ENCODE peak calls at places on chromosome 11, in five cellular contexts. Y is uterus, R is SK-N-SH, L is adipocyte, V is breast epithelium. A is an unnamed sample.
A peak's percentile ranks its signal among the peaks of the same experiment; 100 is the strongest.

GRCh38 chr11:119616586-119617342 is 112.2 kb downstream of the NECTIN1 start:
- DNase-seq in Y (no peak), R (no peak), L (no peak), V (no peak), A (no peak)

GRCh38 chr11:14672635-14673034 is 29.0 kb downstream of the PDE3B start:
- DNase-seq in Y (no peak), R (no peak), L (peak; percentile 11), V (no peak), A (no peak)

GRCh38 chr11:27328602-27329001 is 34.4 kb downstream of the CCDC34 start:
- DNase-seq in Y (no peak), R (no peak), L (no peak), V (peak; percentile 74), A (no peak)

GRCh38 chr11:41116970-41117369 is 342.5 kb downstream of the LRRC4C start:
- DNase-seq in Y (no peak), R (no peak), L (no peak), V (no peak), A (no peak)

GRCh38 chr11:35912883-35913614 is 30.8 kb upstream of the LDLRAD3 start:
- DNase-seq in Y (no peak), R (no peak), L (no peak), V (no peak), A (no peak)

GRCh38 chr11:130439876-130440275 is 8.6 kb upstream of the ADAMTS15 start:
- DNase-seq in Y (no peak), R (no peak), L (no peak), V (no peak), A (no peak)

GRCh38 chr11:10134975-10135481 is 159.0 kb downstream of the SBF2 start:
- DNase-seq in Y (no peak), R (no peak), L (no peak), V (no peak), A (no peak)

GRCh38 chr11:91859666-91860065 is 365.0 kb upstream of the FAT3 start:
- DNase-seq in Y (no peak), R (peak; percentile 32), L (no peak), V (no peak), A (peak; percentile 35)

GRCh38 chr11:125922156-125922555 is 17.8 kb downstream of the DDX25 start:
- DNase-seq in Y (no peak), R (no peak), L (no peak), V (no peak), A (no peak)

GRCh38 chr11:75031224-75031753 is 42.6 kb downstream of the NEU3 start:
- DNase-seq in Y (no peak), R (no peak), L (peak; percentile 43), V (no peak), A (no peak)

GRCh38 chr11:134032501-134033091 is 36.3 kb upstream of the JAM3 start:
- DNase-seq in Y (peak; percentile 48), R (no peak), L (no peak), V (no peak), A (no peak)

GRCh38 chr11:118227865-118228785 is 3.3 kb upstream of the JAML start:
- DNase-seq in Y (no peak), R (no peak), L (no peak), V (no peak), A (no peak)

GRCh38 chr11:20102393-20102792 is 57.9 kb downstream of the DBX1 start:
- DNase-seq in Y (no peak), R (no peak), L (no peak), V (no peak), A (no peak)

DNA sequence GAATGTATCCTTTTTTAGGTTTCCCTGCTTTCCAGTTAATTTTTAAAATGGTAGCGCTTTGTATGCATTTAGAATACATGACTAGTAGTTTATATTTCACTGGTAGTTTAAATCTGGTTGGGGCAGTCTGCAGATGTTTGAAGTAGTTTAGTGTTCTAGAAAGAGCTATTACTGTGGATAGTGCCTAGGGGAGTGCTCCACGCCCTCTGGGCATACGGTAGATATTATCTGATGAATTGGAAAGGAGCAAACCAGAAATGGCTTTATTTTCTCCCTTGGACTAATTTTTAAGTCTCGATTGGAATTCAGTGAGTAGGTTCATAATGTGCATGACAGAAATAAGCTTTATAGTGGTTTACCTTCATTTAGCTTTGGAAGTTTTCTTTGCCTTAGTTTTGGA is 86.4 kb upstream of the BIRC3 start:
- DNase-seq in Y (no peak), R (no peak), L (no peak), V (no peak), A (no peak)
- H3K36me3 ChIP-seq in Y (no peaks in the 10 kb centered on the region), R (peaks cover 55% of the 10 kb centered on the region), L (peaks cover 63% of the 10 kb centered on the region), V (no peaks in the 10 kb centered on the region), A (peaks cover 49% of the 10 kb centered on the region)

GRCh38 chr11:115503083-115503885 is 931 bp downstream of the CADM1 start:
- DNase-seq in Y (peak; percentile 47), R (peak; percentile 74), L (peak; percentile 51), V (peak; percentile 48), A (peak; percentile 72)

GRCh38 chr11:115503886-115504278 is 333 bp downstream of the CADM1 start:
- DNase-seq in Y (no peak), R (peak; percentile 64), L (no peak), V (no peak), A (no peak)

GRCh38 chr11:115501895-115502589 is 2.2 kb downstream of the CADM1 start:
- DNase-seq in Y (no peak), R (peak; percentile 42), L (no peak), V (no peak), A (no peak)

GRCh38 chr11:115501504-115501894 is 2.7 kb downstream of the CADM1 start:
- DNase-seq in Y (no peak), R (no peak), L (no peak), V (no peak), A (no peak)

GRCh38 chr11:115502636-115503082 is 1.6 kb downstream of the CADM1 start:
- DNase-seq in Y (peak; percentile 14), R (no peak), L (no peak), V (no peak), A (no peak)
- H3K27me3 ChIP-seq in Y (no peaks in the 10 kb centered on the region), R (peaks cover 12% of the 10 kb centered on the region), L (peaks cover 64% of the 10 kb centered on the region), V (peaks cover 4% of the 10 kb centered on the region), A (peaks cover 1% of the 10 kb centered on the region)

GRCh38 chr11:76785513-76785912 is 2.4 kb downstream of the TSKU start:
- DNase-seq in Y (no peak), R (no peak), L (no peak), V (no peak), A (no peak)
- H3K4me3 ChIP-seq in Y (peak overlapping the region; percentile 96), R (no peak overlapping the region), L (peak overlapping the region; percentile 94), V (peak overlapping the region; percentile 90), A (no peak overlapping the region)

GRCh38 chr11:44828296-44828695 is 101.5 kb downstream of the TSPAN18 start:
- DNase-seq in Y (no peak), R (no peak), L (no peak), V (no peak), A (no peak)

GRCh38 chr11:44829838-44830237 is 103.1 kb downstream of the TSPAN18 start:
- DNase-seq in Y (no peak), R (no peak), L (no peak), V (no peak), A (no peak)

GRCh38 chr11:44825058-44825795 is 98.5 kb downstream of the TSPAN18 start:
- DNase-seq in Y (no peak), R (no peak), L (no peak), V (no peak), A (no peak)

GRCh38 chr11:44823920-44824704 is 97.3 kb downstream of the TSPAN18 start:
- DNase-seq in Y (no peak), R (no peak), L (no peak), V (no peak), A (no peak)

GRCh38 chr11:44826922-44827643 is 100.3 kb downstream of the TSPAN18 start:
- DNase-seq in Y (no peak), R (no peak), L (no peak), V (no peak), A (no peak)
- H3K36me3 ChIP-seq in Y (no peaks in the 10 kb centered on the region), R (no peaks in the 10 kb centered on the region), L (no peaks in the 10 kb centered on the region), V (no peaks in the 10 kb centered on the region), A (no peaks in the 10 kb centered on the region)

GRCh38 chr11:434496-434895 is 7.3 kb downstream of the ANO9 start:
- DNase-seq in Y (no peak), R (peak; percentile 33), L (no peak), V (no peak), A (no peak)
- H3K27me3 ChIP-seq in Y (no peaks in the 10 kb centered on the region), R (peaks cover 12% of the 10 kb centered on the region), L (peaks cover 36% of the 10 kb centered on the region), V (no peaks in the 10 kb centered on the region), A (no peaks in the 10 kb centered on the region)

GRCh38 chr11:96335389-96335788 is 7.6 kb downstream of the MAML2 start:
- DNase-seq in Y (no peak), R (no peak), L (no peak), V (no peak), A (no peak)
- H3K4me3 ChIP-seq in Y (no peak overlapping the region), R (no peak overlapping the region), L (no peak overlapping the region), V (no peak overlapping the region), A (no peak overlapping the region)

GRCh38 chr11:109140857-109141515 is 281.0 kb upstream of the C11orf87 start:
- DNase-seq in Y (no peak), R (no peak), L (no peak), V (no peak), A (no peak)
- H3K36me3 ChIP-seq in Y (no peaks in the 10 kb centered on the region), R (no peaks in the 10 kb centered on the region), L (no peaks in the 10 kb centered on the region), V (no peaks in the 10 kb centered on the region), A (no peaks in the 10 kb centered on the region)

GRCh38 chr11:69483170-69483569 is 1.7 kb downstream of the LINC01488 start:
- DNase-seq in Y (no peak), R (no peak), L (no peak), V (no peak), A (no peak)
- H3K27me3 ChIP-seq in Y (no peaks in the 10 kb centered on the region), R (no peaks in the 10 kb centered on the region), L (peaks cover 11% of the 10 kb centered on the region), V (no peaks in the 10 kb centered on the region), A (no peaks in the 10 kb centered on the region)

A was measured in MG63.